ENCODE peak calls at places on chromosomes 6 and 20, in four cellular contexts. C is K562, O is GM12878, F is H1. B is an unnamed sample.

GRCh38 chr6:133778414-133778813 is 110.5 kb upstream of the TCF21 start:
- DNase-seq in C (no peak), O (no peak), F (no peak), B (no peak)

GRCh38 chr6:100202417-100203194 is 208.6 kb upstream of the MCHR2 start:
- DNase-seq in C (no peak), O (no peak), F (no peak), B (no peak)

GRCh38 chr6:161284653-161285052 is 10.8 kb upstream of the AGPAT4 start:
- DNase-seq in C (no peak), O (no peak), F (no peak), B (no peak)

GRCh38 chr20:22920898-22921297 is 114.2 kb upstream of the SSTR4 start:
- DNase-seq in C (no peak), O (no peak), F (no peak), B (no peak)

GRCh38 chr20:35006531-35006971 is 50.9 kb downstream of the MYH7B start:
- DNase-seq in C (no peak), O (no peak), F (no peak), B (no peak)

GRCh38 chr6:93407186-93407585 is 12.2 kb downstream of the EPHA7 start:
- DNase-seq in C (no peak), O (no peak), F (no peak), B (no peak)

GRCh38 chr6:47179286-47179685 is 130.4 kb downstream of the TNFRSF21 start:
- DNase-seq in C (no peak), O (no peak), F (no peak), B (no peak)

GRCh38 chr20:32110173-32110704 is 725 bp downstream of the TM9SF4 start:
- DNase-seq in C (no peak), O (no peak), F (no peak), B (no peak)

GRCh38 chr6:63447134-63447533 is 125.1 kb upstream of the LOC128125822 start:
- DNase-seq in C (no peak), O (no peak), F (no peak), B (no peak)

GRCh38 chr6:72238900-72239299 is 352.6 kb downstream of the RIMS1 start:
- DNase-seq in C (no peak), O (no peak), F (no peak), B (no peak)

GRCh38 chr6:128694303-128695009 is 174.1 kb upstream of the PTPRK start:
- DNase-seq in C (no peak), O (peak), F (no peak), B (no peak)

GRCh38 chr20:59733326-59733725 is 129.0 kb downstream of the PHACTR3 start:
- DNase-seq in C (no peak), O (no peak), F (no peak), B (no peak)

GRCh38 chr6:45900808-45901752 is 114.6 kb downstream of the CLIC5 start:
- DNase-seq in C (no peak), O (no peak), F (peak), B (no peak)

GRCh38 chr20:16647875-16648597 is 74.8 kb upstream of the KIF16B start:
- DNase-seq in C (no peak), O (no peak), F (no peak), B (no peak)

GRCh38 chr20:38369387-38369786 is 23.1 kb downstream of the LBP start:
- DNase-seq in C (peak), O (no peak), F (no peak), B (peak)

GRCh38 chr6:84618836-84619235 is 145.6 kb downstream of the TBX18 start:
- DNase-seq in C (no peak), O (no peak), F (peak), B (no peak)

GRCh38 chr6:158536084-158536890 is 23.6 kb upstream of the TMEM181 start:
- DNase-seq in C (peak), O (no peak), F (peak), B (peak)

GRCh38 chr6:152273002-152273401 is 364.2 kb downstream of the SYNE1 start:
- DNase-seq in C (no peak), O (no peak), F (no peak), B (no peak)

GRCh38 chr20:21214431-21214830 is 88.5 kb downstream of the KIZ start:
- DNase-seq in C (no peak), O (no peak), F (no peak), B (peak)

GRCh38 chr6:152750694-152751093 is at the start of gene VIP:
- DNase-seq in C (no peak), O (no peak), F (peak), B (peak)

GRCh38 chr6:84897874-84898635 is 133.7 kb upstream of the TBX18 start:
- DNase-seq in C (no peak), O (no peak), F (no peak), B (no peak)

GRCh38 chr20:5674176-5674660 is 76.0 kb upstream of the SHLD1 start:
- DNase-seq in C (no peak), O (peak), F (no peak), B (peak)

GRCh38 chr20:38187512-38187911 is 22.4 kb upstream of the TGM2 start:
- DNase-seq in C (peak), O (no peak), F (no peak), B (peak)

GRCh38 chr20:48586728-48587127 is 241.1 kb downstream of the PREX1 start:
- DNase-seq in C (no peak), O (no peak), F (no peak), B (no peak)

GRCh38 chr6:21438986-21439352 is 154.6 kb upstream of the SOX4 start:
- DNase-seq in C (no peak), O (peak), F (no peak), B (no peak)

GRCh38 chr6:137473651-137474050 is 20.5 kb downstream of the OLIG3 start:
- DNase-seq in C (no peak), O (no peak), F (no peak), B (no peak)

GRCh38 chr6:137471497-137471896 is 22.7 kb downstream of the OLIG3 start:
- DNase-seq in C (no peak), O (no peak), F (no peak), B (no peak)

GRCh38 chr6:137472738-137473137 is 21.5 kb downstream of the OLIG3 start:
- DNase-seq in C (no peak), O (no peak), F (no peak), B (no peak)

GRCh38 chr6:137471951-137472350 is 22.2 kb downstream of the OLIG3 start:
- DNase-seq in C (no peak), O (no peak), F (no peak), B (no peak)

DNA sequence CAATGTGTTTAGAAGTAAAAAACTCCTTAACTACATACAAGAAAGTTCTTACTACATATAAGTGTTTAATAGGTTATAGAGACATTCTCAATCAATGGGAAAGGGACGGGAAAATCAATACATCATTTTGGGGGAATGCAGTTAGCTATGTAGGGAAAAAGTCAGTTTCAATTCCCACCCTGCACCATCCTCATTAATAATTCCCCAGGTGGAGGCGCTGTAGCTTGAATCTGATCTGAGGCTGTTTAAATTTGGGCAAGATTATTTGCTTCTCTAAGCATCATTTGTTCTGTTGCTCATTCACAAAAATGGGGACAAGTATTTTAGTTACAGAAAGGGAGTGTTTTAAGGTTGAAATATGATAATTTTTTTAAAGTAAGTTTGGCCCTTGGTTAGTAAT is 19.1 kb downstream of the OLIG3 start:
- DNase-seq in C (peak), O (no peak), F (no peak), B (no peak)
- TF ChIP-seq GABPA in C (no peak), O (no peak), F (no peak), B (no peak)

GRCh38 chr6:136309171-136309570 is 19.5 kb upstream of the BCLAF1 start:
- DNase-seq in C (no peak), O (no peak), F (no peak), B (no peak)

GRCh38 chr6:136306466-136306865 is 16.8 kb upstream of the BCLAF1 start:
- DNase-seq in C (no peak), O (no peak), F (no peak), B (no peak)

GRCh38 chr6:136309729-136310311 is 20.2 kb upstream of the BCLAF1 start:
- DNase-seq in C (no peak), O (no peak), F (no peak), B (no peak)

GRCh38 chr6:136307351-136307750 is 17.7 kb upstream of the BCLAF1 start:
- DNase-seq in C (peak), O (no peak), F (no peak), B (no peak)

GRCh38 chr6:136304410-136304809 is 14.8 kb upstream of the BCLAF1 start:
- DNase-seq in C (no peak), O (no peak), F (no peak), B (no peak)
- TF ChIP-seq ZNF274 in C (no peak), O (no peak), F (no peak), B (no peak)

DNA sequence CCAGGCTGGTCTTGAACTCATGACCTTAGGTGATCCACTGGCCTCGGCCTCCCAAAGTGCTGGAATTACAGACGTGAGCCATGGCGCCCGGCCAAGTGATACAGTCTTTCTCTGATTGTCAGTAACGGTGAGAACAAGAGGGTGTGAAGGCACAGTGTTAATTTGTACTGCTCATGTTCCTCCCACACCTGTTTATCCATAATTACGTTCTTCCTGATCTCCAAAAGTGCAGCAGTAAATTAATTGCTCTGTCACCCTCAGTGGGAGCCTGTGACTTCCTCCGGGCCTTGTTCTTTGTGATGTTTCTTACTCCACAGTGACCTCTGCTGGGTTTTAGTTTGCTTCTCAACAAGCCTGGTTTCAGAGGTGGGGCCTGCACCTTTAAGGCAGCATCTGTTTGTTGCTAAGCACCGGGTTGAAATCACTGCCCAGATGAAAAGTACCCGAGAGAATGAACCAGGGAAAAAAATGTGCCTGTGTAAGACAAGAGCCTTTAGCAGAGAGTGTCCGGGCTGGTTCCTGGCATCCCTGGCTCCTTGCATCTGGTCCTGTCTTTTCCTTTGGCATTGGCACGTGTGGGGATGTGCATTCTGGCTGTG is 89.1 kb upstream of the CLDN20 start:
- DNase-seq in C (peak), O (no peak), F (peak), B (peak)
- TF ChIP-seq GABPA in C (no peak), O (no peak), F (no peak), B (no peak)

DNA sequence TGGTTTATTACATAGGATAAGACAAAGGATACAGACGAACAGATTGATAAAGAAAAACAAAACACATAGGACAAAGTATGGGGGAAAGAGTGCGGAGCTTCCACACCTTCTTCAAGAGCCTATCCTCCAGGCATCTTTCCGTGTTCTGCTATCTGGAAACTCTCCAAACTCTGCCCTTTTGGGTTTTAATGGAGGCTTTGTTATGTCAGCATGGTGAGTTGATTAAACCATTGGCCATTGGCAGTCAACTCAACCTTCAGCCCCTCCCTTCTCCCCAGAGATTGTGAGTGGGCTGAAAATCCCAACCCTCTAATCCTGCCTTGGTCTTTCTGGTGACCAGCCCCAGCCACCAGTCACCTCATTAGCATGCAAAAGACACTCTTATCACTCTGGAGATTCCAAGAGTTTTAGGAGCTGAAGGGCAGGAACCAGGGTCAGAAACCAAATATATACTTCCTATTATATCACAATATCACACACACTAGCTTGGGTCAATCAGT is 23.9 kb downstream of the HLA-DOB start:
- DNase-seq in C (no peak), O (no peak), F (no peak), B (no peak)
- TF ChIP-seq ZNF274 in C (no peak), O (no peak), F (no peak), B (no peak)

DNA sequence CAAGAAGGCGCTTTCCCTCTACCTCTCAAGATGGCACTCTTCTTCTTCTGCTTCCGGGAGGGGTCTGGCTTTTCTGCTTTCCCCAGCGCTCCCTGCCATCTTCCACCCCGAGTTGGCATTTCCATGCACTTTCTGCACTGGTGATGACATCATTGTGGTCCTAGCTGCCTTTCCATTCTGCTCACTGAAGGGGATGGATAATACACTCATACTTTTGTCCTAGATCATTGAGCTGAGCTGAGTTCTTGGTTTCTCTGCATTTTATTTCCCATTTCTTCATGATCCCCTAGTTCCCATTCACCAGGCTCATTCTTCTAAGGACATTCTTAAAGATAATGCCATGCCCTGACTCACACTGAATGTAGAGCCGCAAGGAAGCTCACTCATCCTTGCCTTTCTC is 96.7 kb downstream of the EDN1 start:
- DNase-seq in C (no peak), O (no peak), F (no peak), B (no peak)
- TF ChIP-seq GABPA in C (no peak), O (no peak), F (no peak), B (no peak)

B was measured in HepG2.